ENCODE peak calls at places on chromosomes 1 and 21, in ten cellular contexts. K, G, W, Q, D, J, M, E, N and B are unnamed samples.

GRCh38 chr1:204503913-204504519 is 9.4 kb upstream of the PIK3C2B start:
- DNase-seq in G (no peak), E (no peak), N (no peak), D (no peak), W (no peak), M (no peak), Q (no peak), J (no peak), K (no peak), B (no peak)

GRCh38 chr1:204003536-204003935 is 69.4 kb upstream of the SOX13 start:
- DNase-seq in Q (no peak), E (no peak), J (no peak), K (no peak), G (no peak), W (no peak), N (no peak), M (no peak), D (no peak), B (no peak)

GRCh38 chr1:61330018-61330417 is 247.7 kb downstream of the NFIA start:
- DNase-seq in E (no peak), W (no peak), G (no peak), M (no peak), K (no peak), D (no peak), N (no peak), J (no peak), Q (no peak), B (no peak)

GRCh38 chr1:43970502-43970901 is 692 bp downstream of the DPH2 start:
- DNase-seq in J (no peak), E (no peak), G (no peak), N (no peak), Q (peak), M (no peak), K (no peak), D (no peak), W (no peak), B (no peak)

GRCh38 chr1:181396171-181396670 is 87.1 kb upstream of the CACNA1E start:
- DNase-seq in K (no peak), J (no peak), D (no peak), M (no peak), Q (no peak), N (no peak), E (no peak), G (no peak), W (no peak), B (no peak)

GRCh38 chr1:62891961-62892562 is 108.1 kb downstream of the ATG4C start:
- DNase-seq in D (no peak), W (no peak), K (peak), M (no peak), N (no peak), E (no peak), J (no peak), Q (no peak), G (no peak), B (no peak)

GRCh38 chr1:36115931-36116330 is 9.1 kb downstream of the COL8A2 start:
- DNase-seq in M (peak), D (no peak), Q (no peak), K (peak), N (no peak), W (no peak), J (peak), E (peak), G (no peak), B (no peak)

GRCh38 chr1:197557302-197557701 is 218.0 kb downstream of the DENND1B start:
- DNase-seq in J (peak), N (no peak), K (peak), G (no peak), M (peak), Q (no peak), E (no peak), D (no peak), W (no peak), B (no peak)

GRCh38 chr1:60103186-60103585 is 29.6 kb upstream of the C1orf87 start:
- DNase-seq in Q (no peak), M (no peak), W (no peak), G (no peak), K (no peak), E (no peak), N (peak), D (no peak), J (no peak), B (no peak)

GRCh38 chr1:245235156-245235555 is 80.4 kb downstream of the KIF26B start:
- DNase-seq in E (no peak), K (no peak), W (peak), Q (no peak), D (no peak), J (peak), G (peak), M (peak), N (no peak), B (no peak)

GRCh38 chr1:181604482-181604881 is 121.2 kb downstream of the CACNA1E start:
- DNase-seq in E (no peak), K (no peak), Q (no peak), J (no peak), M (no peak), N (no peak), G (no peak), W (no peak), D (no peak), B (no peak)

GRCh38 chr21:41800425-41801186 is 33.8 kb upstream of the RIPK4 start:
- DNase-seq in D (no peak), M (no peak), E (no peak), W (no peak), N (no peak), K (no peak), Q (no peak), G (no peak), J (no peak), B (no peak)

GRCh38 chr1:198157847-198158765 is 1.3 kb downstream of the NEK7 start:
- DNase-seq in Q (no peak), J (peak), M (no peak), D (no peak), E (peak), W (peak), K (peak), G (no peak), N (no peak), B (no peak)

GRCh38 chr1:4986266-4986665 is 331.9 kb downstream of the AJAP1 start:
- DNase-seq in J (no peak), N (no peak), D (no peak), G (no peak), W (no peak), M (no peak), K (no peak), E (no peak), Q (no peak), B (no peak)

GRCh38 chr1:46671554-46671953 is at the start of gene TEX38:
- DNase-seq in W (no peak), D (no peak), Q (no peak), N (no peak), J (no peak), G (no peak), E (no peak), K (no peak), M (no peak), B (no peak)

GRCh38 chr1:245682638-245683376 is 528.0 kb downstream of the KIF26B start:
- DNase-seq in E (peak), W (peak), N (no peak), M (peak), D (no peak), Q (peak), J (peak), K (no peak), G (no peak), B (no peak)

GRCh38 chr21:36641886-36642285 is 57.0 kb upstream of the SIM2 start:
- DNase-seq in D (no peak), W (no peak), M (no peak), G (no peak), N (no peak), Q (peak), E (no peak), J (no peak), K (no peak), B (no peak)

GRCh38 chr1:70227439-70227838 is 6.3 kb downstream of the SRSF11 start:
- DNase-seq in N (no peak), M (no peak), Q (no peak), J (peak), G (no peak), K (no peak), W (no peak), E (no peak), D (no peak), B (no peak)

GRCh38 chr1:152543808-152544207 is 22.8 kb downstream of the LCE3E start:
- DNase-seq in K (no peak), E (no peak), J (no peak), Q (no peak), W (peak), G (no peak), D (no peak), M (no peak), N (no peak), B (no peak)

GRCh38 chr1:42137766-42138165 is 15.4 kb upstream of the GUCA2B start:
- DNase-seq in Q (no peak), J (no peak), D (no peak), G (no peak), E (no peak), K (no peak), N (no peak), M (no peak), W (no peak), B (no peak)

GRCh38 chr1:8789314-8790214 is 27.9 kb downstream of the RERE start:
- DNase-seq in D (peak), M (no peak), G (no peak), N (no peak), K (peak), W (no peak), J (no peak), E (no peak), Q (no peak), B (no peak)

GRCh38 chr21:45281411-45282282 is 6.0 kb downstream of the POFUT2 start:
- DNase-seq in M (no peak), J (no peak), E (no peak), N (no peak), D (no peak), Q (peak), W (peak), G (no peak), K (no peak), B (no peak)

GRCh38 chr1:84892657-84893618 is at the start of gene LPAR3:
- DNase-seq in Q (no peak), N (no peak), G (peak), J (peak), M (no peak), W (peak), D (peak), E (peak), K (peak), B (no peak)

GRCh38 chr1:25711555-25712298 is 88.3 kb upstream of the SELENON start:
- DNase-seq in J (peak), M (no peak), E (no peak), W (peak), D (no peak), K (no peak), N (no peak), Q (no peak), G (no peak), B (no peak)

GRCh38 chr21:38177919-38178652 is 78.7 kb upstream of the KCNJ15 start:
- DNase-seq in N (no peak), K (no peak), W (no peak), G (no peak), M (no peak), D (no peak), J (no peak), E (no peak), Q (no peak), B (no peak)

GRCh38 chr1:228018961-228019721 is 12.3 kb downstream of the WNT3A start:
- DNase-seq in E (no peak), G (peak), K (no peak), W (no peak), D (no peak), M (no peak), N (no peak), J (no peak), Q (no peak), B (no peak)

GRCh38 chr21:38852278-38852677 is 46.5 kb downstream of the ETS2 start:
- DNase-seq in J (no peak), K (peak), Q (no peak), N (no peak), W (no peak), M (no peak), D (no peak), G (no peak), E (no peak), B (no peak)

GRCh38 chr1:183889095-183889494 is 84.2 kb downstream of the RGL1 start:
- DNase-seq in M (no peak), W (no peak), J (no peak), N (no peak), D (no peak), G (no peak), K (no peak), Q (no peak), E (no peak), B (no peak)

GRCh38 chr1:117093091-117093534 is 28.4 kb downstream of the TRIM45 start:
- DNase-seq in J (peak), W (peak), D (no peak), N (peak), K (peak), Q (peak), M (peak), E (no peak), G (no peak), B (peak)

GRCh38 chr1:36884029-36884701 is 150.2 kb downstream of the GRIK3 start:
- DNase-seq in E (no peak), G (no peak), D (peak), J (no peak), Q (peak), K (no peak), W (peak), M (no peak), N (no peak), B (no peak)

GRCh38 chr1:178724734-178725602 is at the start of gene RALGPS2:
- DNase-seq in K (peak), J (peak), N (no peak), E (peak), G (peak), D (peak), Q (peak), M (peak), W (peak), B (no peak)

GRCh38 chr1:27349784-27350672 is 8.2 kb downstream of the SYTL1 start:
- DNase-seq in M (peak), E (peak), N (no peak), G (peak), J (peak), Q (peak), D (peak), W (peak), K (no peak), B (no peak)

GRCh38 chr1:26922201-26922729 is 722 bp downstream of the NUDC start:
- DNase-seq in W (no peak), E (no peak), G (no peak), D (no peak), M (no peak), Q (no peak), K (peak), N (no peak), J (peak), B (no peak)

GRCh38 chr1:229282295-229282823 is 11.4 kb downstream of the RAB4A start:
- DNase-seq in Q (no peak), D (no peak), G (no peak), J (no peak), M (no peak), E (no peak), K (no peak), W (no peak), N (no peak), B (no peak)

GRCh38 chr1:43430831-43431230 is 22.9 kb downstream of the HYI start:
- DNase-seq in K (no peak), E (no peak), J (no peak), N (no peak), Q (no peak), W (no peak), G (no peak), D (no peak), M (no peak), B (no peak)

GRCh38 chr1:234853906-234854647 is 244.1 kb upstream of the IRF2BP2 start:
- DNase-seq in D (no peak), K (peak), N (no peak), M (peak), G (no peak), W (peak), J (no peak), Q (no peak), E (no peak), B (no peak)

DNA sequence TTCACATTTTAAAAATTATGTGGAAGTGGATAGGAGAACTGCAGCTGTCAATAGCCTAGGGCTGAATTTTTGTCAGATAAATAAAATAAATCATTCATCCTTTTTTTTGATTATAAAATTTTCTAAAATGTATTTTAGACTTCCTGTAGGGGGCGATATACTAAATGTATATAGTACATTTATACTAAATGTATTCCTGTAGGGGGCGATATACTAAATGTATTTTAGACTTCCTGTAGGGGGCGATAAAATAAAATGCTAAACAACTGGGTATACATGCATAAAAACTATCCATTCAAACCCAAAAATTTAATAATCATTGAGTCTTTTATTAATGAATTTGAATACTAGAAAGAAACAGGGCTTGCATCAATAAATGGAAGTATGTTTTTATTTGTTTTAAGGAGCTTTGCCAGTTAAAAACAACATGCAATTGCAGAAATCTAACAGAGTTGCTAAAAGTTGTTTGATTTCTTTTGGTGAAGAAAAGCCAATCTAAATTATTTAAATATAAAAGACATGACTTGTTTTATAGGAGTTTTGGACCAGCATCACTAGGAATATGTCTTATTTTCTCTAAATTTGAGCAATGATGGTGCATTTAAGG is 31.4 kb downstream of the CLCA1 start:
- DNase-seq in D (no peak), J (peak), G (no peak), E (peak), Q (no peak), K (no peak), M (peak), N (no peak), W (no peak), B (no peak)
- TF ChIP-seq CTCF in D (peak), J (peak), G (peak), E (peak), Q (peak), K (peak), M (peak), N (peak), W (peak), B (peak)

DNA sequence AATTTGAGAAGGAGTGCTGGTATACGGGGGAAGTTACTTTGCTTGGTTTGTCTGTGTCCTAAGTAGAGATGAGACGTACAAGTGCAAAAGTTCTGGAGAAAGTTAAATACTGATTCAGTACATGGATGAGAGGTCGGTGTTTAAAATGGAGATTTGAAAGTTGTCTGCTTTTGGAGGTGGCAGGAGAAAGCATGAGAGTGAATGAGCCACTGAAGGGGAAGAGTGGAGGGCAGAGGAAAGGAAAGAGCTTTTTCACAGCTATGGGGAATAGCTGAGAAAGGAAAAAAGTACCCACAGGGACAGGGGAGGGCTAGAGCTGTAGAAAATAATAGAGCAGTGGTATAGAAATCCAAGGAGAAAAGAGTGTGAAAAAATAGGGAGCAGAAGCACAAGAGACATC is 18.1 kb upstream of the CGN start:
- DNase-seq in W (no peak), K (no peak), E (no peak), M (no peak), D (no peak), J (no peak), G (no peak), N (no peak), Q (no peak), B (no peak)
- TF ChIP-seq CTCF in W (no peak), K (no peak), E (no peak), M (no peak), D (no peak), J (no peak), G (no peak), N (no peak), Q (no peak), B (no peak)

GRCh38 chr1:149885364-149886111 is 13.8 kb upstream of the BOLA1 start:
- DNase-seq in W (peak), E (peak), G (peak), J (peak), N (peak), D (peak), M (peak), Q (peak), K (peak), B (no peak)
- TF ChIP-seq CTCF in W (no peak), E (no peak), G (no peak), J (no peak), N (peak), D (no peak), M (no peak), Q (no peak), K (no peak), B (no peak)

GRCh38 chr1:202090994-202091393 is 31.7 kb upstream of the GPR37L1 start:
- DNase-seq in D (no peak), J (no peak), G (no peak), W (no peak), Q (no peak), N (no peak), M (no peak), E (no peak), K (no peak), B (no peak)
- TF ChIP-seq CTCF in D (no peak), J (no peak), G (no peak), W (peak), Q (no peak), N (no peak), M (no peak), E (no peak), K (no peak), B (no peak)

DNA sequence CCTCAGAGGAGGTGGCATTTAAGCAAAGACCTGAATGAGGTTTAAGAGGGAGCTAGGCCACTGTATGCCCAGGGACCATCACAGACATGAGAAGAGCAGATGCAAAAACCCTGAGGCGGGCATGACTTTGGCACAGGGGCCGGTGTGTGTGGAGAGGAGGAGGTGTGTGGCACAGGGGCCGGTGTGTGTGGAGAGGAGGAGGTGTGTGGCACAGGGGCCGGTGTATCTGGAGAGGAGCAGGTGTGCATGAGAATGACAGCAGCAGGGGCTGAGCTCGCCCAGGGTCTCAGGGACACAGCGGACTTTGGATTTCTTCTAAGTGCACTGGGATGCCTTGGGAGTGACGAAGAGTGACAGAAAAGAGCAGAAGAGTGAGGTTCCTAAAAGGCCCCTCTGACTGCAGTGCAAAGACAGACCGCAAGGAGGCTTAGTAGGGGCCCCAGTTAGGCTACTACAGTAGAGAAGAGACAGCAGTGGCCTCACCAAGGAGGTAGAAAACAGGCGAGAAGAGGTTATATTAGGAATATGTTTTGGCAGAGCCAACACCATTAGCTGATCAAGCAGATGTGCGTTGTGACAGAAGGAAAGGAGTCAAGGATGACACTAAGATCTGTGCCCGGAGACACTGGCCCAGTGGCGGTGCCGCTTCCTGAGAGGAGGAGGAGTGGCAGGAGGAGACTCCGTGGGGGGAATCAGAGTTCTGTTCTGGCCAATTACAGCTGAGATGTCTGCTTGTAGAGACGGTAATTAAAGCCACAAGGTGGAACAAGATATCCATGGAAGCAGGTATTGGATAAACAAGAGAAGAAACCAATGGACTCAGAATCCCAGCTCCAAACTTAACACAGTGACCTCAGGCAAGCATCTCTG is 18.4 kb downstream of the ZBTB17 start:
- DNase-seq in N (no peak), G (no peak), W (peak), K (no peak), M (no peak), J (no peak), E (peak), D (no peak), Q (no peak), B (no peak)
- TF ChIP-seq CTCF in N (peak), G (no peak), W (peak), K (peak), M (peak), J (peak), E (no peak), D (no peak), Q (no peak), B (peak)